ENCODE peak calls at places on chromosomes 2 and 18, in seven cellular contexts. J, M, V, H, O, X and I are unnamed samples.

GRCh38 chr2:238299803-238300202 is 11.4 kb upstream of the PER2 start:
- DNase-seq in V (no peak), X (peak; percentile 25), H (no peak), M (no peak), J (no peak), O (no peak), I (no peak)

GRCh38 chr2:226727251-226727650 is 72.4 kb downstream of the IRS1 start:
- DNase-seq in M (no peak), H (no peak), X (no peak), V (no peak), J (no peak), O (no peak), I (no peak)

GRCh38 chr2:72000110-72000509 is 147.6 kb downstream of the CYP26B1 start:
- DNase-seq in X (no peak), H (no peak), J (no peak), O (no peak), V (no peak), M (no peak), I (no peak)

GRCh38 chr2:162821176-162821575 is 17.4 kb downstream of the KCNH7 start:
- DNase-seq in M (no peak), X (no peak), V (no peak), J (no peak), H (no peak), O (no peak), I (no peak)

GRCh38 chr2:118062669-118063068 is 25.6 kb upstream of the INSIG2 start:
- DNase-seq in V (no peak), X (no peak), H (no peak), O (no peak), J (no peak), M (no peak), I (no peak)

GRCh38 chr2:233163486-233164103 is 87.9 kb upstream of the ATG16L1 start:
- DNase-seq in X (no peak), J (no peak), O (no peak), V (peak; percentile 83), M (no peak), H (no peak), I (no peak)

GRCh38 chr2:1802469-1803216 is 58.3 kb upstream of the PXDN start:
- DNase-seq in V (no peak), X (no peak), J (no peak), O (no peak), M (no peak), H (no peak), I (no peak)

GRCh38 chr2:96156926-96157648 is 11.8 kb upstream of the DUSP2 start:
- DNase-seq in X (peak; percentile 42), M (no peak), O (no peak), H (no peak), V (no peak), J (no peak), I (no peak)

GRCh38 chr2:158738363-158738762 is 56.8 kb upstream of the DAPL1 start:
- DNase-seq in M (no peak), X (no peak), V (no peak), O (no peak), H (no peak), J (no peak), I (no peak)

GRCh38 chr2:98027955-98028593 is 32.3 kb upstream of the TMEM131 start:
- DNase-seq in M (no peak), H (peak; percentile 64), O (no peak), V (no peak), X (no peak), J (no peak), I (peak; percentile 6)

GRCh38 chr2:105545731-105546622 is 147.1 kb upstream of the FHL2 start:
- DNase-seq in O (peak; percentile 61), J (peak; percentile 59), H (peak; percentile 87), X (peak; percentile 70), M (peak; percentile 68), V (peak; percentile 66), I (peak; percentile 50)

GRCh38 chr2:105379741-105380186 is 19.1 kb downstream of the FHL2 start:
- DNase-seq in H (no peak), M (no peak), X (peak; percentile 81), J (no peak), O (no peak), V (no peak), I (no peak)

GRCh38 chr2:62344472-62344871 is 148.6 kb downstream of the B3GNT2 start:
- DNase-seq in X (no peak), O (peak; percentile 70), J (no peak), M (no peak), V (no peak), H (no peak), I (no peak)

GRCh38 chr2:24993797-24994196 is 22.0 kb upstream of the DNAJC27 start:
- DNase-seq in H (no peak), X (no peak), O (no peak), M (no peak), V (no peak), J (no peak), I (no peak)

GRCh38 chr18:48575658-48576453 is 37.0 kb downstream of the CTIF start:
- DNase-seq in J (no peak), H (no peak), O (no peak), V (peak; percentile 66), M (no peak), X (no peak), I (no peak)
- H3K4me3 ChIP-seq in J (no peak overlapping the region), H (no peak overlapping the region), O (no peak overlapping the region), V (no peak overlapping the region), M (no peak overlapping the region), X (no peak overlapping the region), I (no peak overlapping the region)

DNA sequence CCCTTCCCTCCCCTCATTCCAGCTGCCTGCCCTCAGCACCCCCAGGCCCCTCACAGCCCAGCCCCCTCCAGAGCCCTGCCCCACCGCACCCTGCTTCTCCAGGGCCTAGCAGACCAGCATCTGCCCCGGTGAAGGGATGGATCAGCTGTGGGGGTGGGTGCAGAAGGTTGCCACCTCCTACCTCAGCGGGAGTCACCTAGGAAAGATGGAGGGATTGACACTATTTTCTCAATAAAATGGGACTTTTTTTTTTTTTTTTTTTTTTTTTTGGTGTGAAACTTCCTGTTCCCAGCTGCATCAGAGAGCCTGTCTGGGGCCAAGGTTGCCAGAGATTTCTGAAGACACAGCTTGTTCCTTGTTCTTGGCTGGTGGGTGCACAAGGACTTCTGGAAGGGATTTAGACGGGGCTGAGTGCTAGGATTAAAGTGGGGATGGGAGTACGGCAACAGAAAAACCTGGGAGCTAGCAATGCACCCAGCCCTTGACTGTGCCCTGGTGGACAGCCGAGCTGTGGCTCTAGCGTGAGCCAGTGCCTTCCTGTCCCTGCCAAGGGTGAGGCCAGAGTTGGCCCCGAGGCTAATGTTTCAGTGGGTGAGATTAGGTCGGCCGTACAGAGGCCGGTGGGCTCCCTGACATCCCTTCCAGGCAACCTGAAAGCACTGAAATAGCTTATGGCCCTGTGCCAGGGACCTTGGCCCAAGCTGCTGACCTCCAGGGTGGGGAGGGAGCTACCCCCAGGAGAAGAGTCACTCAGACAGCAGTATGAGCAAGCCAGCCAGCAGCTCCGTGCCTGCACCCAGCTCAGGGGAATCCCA is 4.5 kb downstream of the B3GNT7 start:
- DNase-seq in O (no peak), M (no peak), H (peak; percentile 35), V (peak; percentile 65), J (peak; percentile 60), X (peak; percentile 70), I (peak; percentile 83)
- H3K4me3 ChIP-seq in O (no peak overlapping the region), M (no peak overlapping the region), H (no peak overlapping the region), V (peak overlapping the region; percentile 33), J (no peak overlapping the region), X (no peak overlapping the region), I (no peak overlapping the region)

DNA sequence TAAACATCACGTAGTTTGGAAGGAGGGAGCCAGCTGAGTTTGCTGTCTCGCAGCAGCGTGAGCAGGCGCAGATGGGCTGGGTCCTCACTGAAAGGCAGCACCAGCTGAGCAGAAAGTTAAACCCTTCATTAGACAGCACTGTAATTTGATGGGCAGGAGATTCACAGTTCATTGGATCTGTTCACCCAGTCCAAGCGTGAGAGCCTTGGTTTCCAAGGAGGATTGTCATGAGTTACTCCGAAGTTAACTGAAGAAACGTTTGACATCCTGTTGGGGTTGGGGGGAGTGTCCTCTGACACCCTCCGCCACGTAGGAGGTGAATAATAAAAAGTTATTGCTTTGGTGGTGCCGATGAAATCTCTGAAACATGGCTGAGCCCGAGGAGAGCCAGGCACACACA is 89.8 kb upstream of the NFATC1 start:
- DNase-seq in M (no peak), J (no peak), X (no peak), V (no peak), O (no peak), H (no peak), I (no peak)
- H3K4me3 ChIP-seq in M (no peak overlapping the region), J (no peak overlapping the region), X (no peak overlapping the region), V (no peak overlapping the region), O (no peak overlapping the region), H (no peak overlapping the region), I (no peak overlapping the region)

DNA sequence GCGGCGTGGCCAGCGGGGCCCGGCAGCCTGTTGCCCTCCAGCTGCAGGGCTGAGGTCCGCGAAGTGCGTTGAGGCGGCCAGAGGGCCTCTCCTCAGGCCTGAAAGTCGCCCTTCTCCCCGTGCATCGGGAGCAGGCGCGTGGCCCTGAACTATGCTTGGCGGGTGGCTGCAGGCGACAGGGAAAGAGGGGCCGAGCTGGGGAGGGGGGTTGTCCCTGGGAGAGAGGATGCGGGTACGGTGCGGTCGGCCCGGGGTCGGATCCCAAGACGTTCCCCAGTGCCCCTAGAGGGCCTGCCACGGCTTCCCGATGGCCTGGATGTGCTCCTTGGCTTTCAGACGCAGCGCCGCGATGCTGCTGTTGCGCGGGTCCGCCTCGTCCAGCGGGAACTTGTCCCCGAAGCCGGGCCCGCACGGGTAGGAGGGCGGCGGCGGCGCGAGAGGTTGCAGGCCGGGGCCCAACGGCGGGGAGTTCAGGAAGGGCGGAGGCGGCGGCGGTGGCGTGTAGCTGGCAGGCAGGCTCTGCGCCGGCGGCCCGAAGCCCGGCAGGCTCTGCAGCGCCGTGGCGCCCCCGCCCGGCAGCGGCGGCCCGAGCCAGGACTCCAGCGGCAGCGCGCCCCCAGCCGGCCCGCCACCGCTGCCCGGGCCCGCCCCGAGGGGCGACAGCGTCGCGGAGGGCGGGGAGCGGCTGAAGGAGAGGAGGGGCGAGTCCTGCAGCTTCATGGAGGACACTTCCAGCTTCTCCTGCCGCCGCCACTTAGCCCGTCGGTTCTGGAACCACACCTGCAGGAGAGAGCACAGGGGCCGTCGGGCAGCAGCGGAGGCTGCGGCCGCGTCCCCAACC is 4.3 kb downstream of the RAX start:
- DNase-seq in M (no peak), O (peak; percentile 64), V (no peak), X (no peak), J (peak; percentile 35), H (peak; percentile 74), I (peak; percentile 55)
- H3K4me3 ChIP-seq in M (no peak overlapping the region), O (peak overlapping the region; percentile 63), V (no peak overlapping the region), X (peak overlapping the region; percentile 42), J (no peak overlapping the region), H (peak overlapping the region; percentile 27), I (no peak overlapping the region)

DNA sequence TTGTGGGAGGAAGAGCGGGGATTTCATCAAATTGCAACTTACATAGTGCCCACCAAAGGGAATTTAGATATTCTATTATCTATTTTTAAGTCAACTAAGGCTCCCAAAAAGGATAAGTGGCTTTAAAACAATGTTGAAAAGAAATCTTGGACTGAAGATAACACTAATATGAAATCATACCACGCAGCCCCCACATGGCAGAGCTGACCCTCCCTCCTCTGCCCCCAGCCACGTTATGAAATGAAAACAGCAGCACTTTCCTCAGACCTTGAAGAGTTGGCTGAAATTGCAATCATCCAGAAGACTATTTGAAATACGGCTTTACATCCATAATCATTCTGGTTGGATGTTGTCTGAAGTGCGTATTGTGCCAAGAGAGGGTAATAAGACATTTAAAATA is 42.8 kb downstream of the MEX3C start:
- DNase-seq in H (no peak), X (no peak), J (no peak), O (no peak), M (no peak), V (no peak), I (no peak)
- H3K4me3 ChIP-seq in H (no peak overlapping the region), X (peak overlapping the region; percentile 27), J (no peak overlapping the region), O (no peak overlapping the region), M (peak overlapping the region; percentile 40), V (peak overlapping the region; percentile 30), I (no peak overlapping the region)